ENCODE peak calls at places on chromosome 2, in six cellular contexts. X is CD8-positive, alpha-beta memory T cell; K is choroid plexus epithelial cell; U is brain microvascular endothelial cell; A is Karpas-422; Q is T-helper 1 cell. M is an unnamed sample.

GRCh38 chr2:21175895-21176646 is 52.3 kb downstream of the TDRD15 start:
- DNase-seq in X (no peak), K (peak; percentile 30), U (no peak), A (peak; percentile 65), Q (no peak), M (no peak)

GRCh38 chr2:16700566-16701259 is 35.1 kb upstream of the CYRIA start:
- DNase-seq in X (no peak), K (no peak), U (no peak), A (no peak), Q (no peak), M (no peak)

GRCh38 chr2:209368406-209368805 is 55.4 kb upstream of the MAP2 start:
- DNase-seq in X (no peak), K (no peak), U (no peak), A (no peak), Q (no peak), M (no peak)

GRCh38 chr2:238688197-238689153 is 159.4 kb upstream of the TWIST2 start:
- DNase-seq in X (no peak), K (no peak), U (no peak), A (no peak), Q (no peak), M (no peak)

GRCh38 chr2:196242131-196242620 is 70.8 kb upstream of the STK17B start:
- DNase-seq in X (no peak), K (no peak), U (no peak), A (peak; percentile 86), Q (no peak), M (no peak)

GRCh38 chr2:217863874-217864273 is 138.9 kb downstream of the TNS1 start:
- DNase-seq in X (no peak), K (no peak), U (no peak), A (no peak), Q (no peak), M (no peak)

GRCh38 chr2:172888704-172889103 is 153.1 kb downstream of the RAPGEF4 start:
- DNase-seq in X (no peak), K (peak; percentile 6), U (no peak), A (no peak), Q (no peak), M (no peak)

GRCh38 chr2:33134764-33135560 is 188.2 kb downstream of the LTBP1 start:
- DNase-seq in X (no peak), K (peak; percentile 70), U (no peak), A (no peak), Q (no peak), M (no peak)

GRCh38 chr2:23388756-23389514 is 4.0 kb downstream of the KLHL29 start:
- DNase-seq in X (no peak), K (no peak), U (no peak), A (no peak), Q (no peak), M (no peak)

GRCh38 chr2:148914463-148914862 is 39.4 kb downstream of the KIF5C start:
- DNase-seq in X (no peak), K (no peak), U (no peak), A (no peak), Q (no peak), M (no peak)

GRCh38 chr2:105515581-105516415 is 116.9 kb upstream of the FHL2 start:
- DNase-seq in X (no peak), K (no peak), U (no peak), A (no peak), Q (no peak), M (no peak)

M was measured in WERI-Rb-1.